ENCODE peak calls at places on chromosome 5, in four cellular contexts. One of them, this sample, is unnamed.
A peak's percentile ranks its signal among the peaks of the same experiment; 100 is the strongest.

GRCh38 chr5:36276864-36277263 is 24.8 kb downstream of the RANBP3L start:
- DNase-seq in HTR-8/SVneo: no peak
- DNase-seq in adipocyte: peak; percentile 22
- DNase-seq in stimulated activated CD8-positive, alpha-beta memory T cell treated with anti-CD3 and anti-CD28 coated beads, Interleukin-2, amount 100 ng/mL, for 1 hour: no peak
- DNase-seq in this sample: no peak

GRCh38 chr5:33049845-33050244 is 338.7 kb downstream of the NPR3 start:
- DNase-seq in HTR-8/SVneo: peak; percentile 89
- DNase-seq in adipocyte: peak; percentile 75
- DNase-seq in stimulated activated CD8-positive, alpha-beta memory T cell treated with anti-CD3 and anti-CD28 coated beads, Interleukin-2, amount 100 ng/mL, for 1 hour: no peak
- DNase-seq in this sample: no peak

GRCh38 chr5:155732587-155733376 is 594.2 kb upstream of the SGCD start:
- DNase-seq in HTR-8/SVneo: no peak
- DNase-seq in adipocyte: no peak
- DNase-seq in stimulated activated CD8-positive, alpha-beta memory T cell treated with anti-CD3 and anti-CD28 coated beads, Interleukin-2, amount 100 ng/mL, for 1 hour: no peak
- DNase-seq in this sample: no peak

GRCh38 chr5:159928122-159928960 is 12.1 kb downstream of the ADRA1B start:
- DNase-seq in stimulated activated CD8-positive, alpha-beta memory T cell treated with anti-CD3 and anti-CD28 coated beads, Interleukin-2, amount 100 ng/mL, for 1 hour: no peak
- DNase-seq in HTR-8/SVneo: peak; percentile 61
- DNase-seq in adipocyte: peak; percentile 71
- DNase-seq in this sample: no peak

GRCh38 chr5:163727028-163727427 is 221.6 kb downstream of the MAT2B start:
- DNase-seq in HTR-8/SVneo: no peak
- DNase-seq in adipocyte: no peak
- DNase-seq in stimulated activated CD8-positive, alpha-beta memory T cell treated with anti-CD3 and anti-CD28 coated beads, Interleukin-2, amount 100 ng/mL, for 1 hour: no peak
- DNase-seq in this sample: no peak

GRCh38 chr5:76403713-76403962 is 553 bp downstream of the IQGAP2 start:
- DNase-seq in HTR-8/SVneo: peak; percentile 14
- DNase-seq in adipocyte: no peak
- DNase-seq in stimulated activated CD8-positive, alpha-beta memory T cell treated with anti-CD3 and anti-CD28 coated beads, Interleukin-2, amount 100 ng/mL, for 1 hour: no peak
- DNase-seq in this sample: no peak

GRCh38 chr5:170132642-170133448 is 27.1 kb downstream of the FOXI1 start:
- DNase-seq in HTR-8/SVneo: peak; percentile 68
- DNase-seq in adipocyte: peak; percentile 93
- DNase-seq in stimulated activated CD8-positive, alpha-beta memory T cell treated with anti-CD3 and anti-CD28 coated beads, Interleukin-2, amount 100 ng/mL, for 1 hour: no peak
- DNase-seq in this sample: no peak

GRCh38 chr5:34941936-34942335 is 12.6 kb downstream of the DNAJC21 start:
- DNase-seq in adipocyte: no peak
- DNase-seq in stimulated activated CD8-positive, alpha-beta memory T cell treated with anti-CD3 and anti-CD28 coated beads, Interleukin-2, amount 100 ng/mL, for 1 hour: no peak
- DNase-seq in HTR-8/SVneo: no peak
- DNase-seq in this sample: no peak

GRCh38 chr5:109830955-109831502 is 141.3 kb downstream of the MAN2A1 start:
- DNase-seq in HTR-8/SVneo: no peak
- DNase-seq in stimulated activated CD8-positive, alpha-beta memory T cell treated with anti-CD3 and anti-CD28 coated beads, Interleukin-2, amount 100 ng/mL, for 1 hour: no peak
- DNase-seq in adipocyte: no peak
- DNase-seq in this sample: no peak

GRCh38 chr5:59542841-59543825 is 350.4 kb downstream of the PDE4D start:
- DNase-seq in HTR-8/SVneo: no peak
- DNase-seq in adipocyte: no peak
- DNase-seq in stimulated activated CD8-positive, alpha-beta memory T cell treated with anti-CD3 and anti-CD28 coated beads, Interleukin-2, amount 100 ng/mL, for 1 hour: no peak
- DNase-seq in this sample: peak; percentile 34

GRCh38 chr5:77302247-77302646 is 91.8 kb downstream of the PDE8B start:
- DNase-seq in stimulated activated CD8-positive, alpha-beta memory T cell treated with anti-CD3 and anti-CD28 coated beads, Interleukin-2, amount 100 ng/mL, for 1 hour: no peak
- DNase-seq in adipocyte: no peak
- DNase-seq in HTR-8/SVneo: no peak
- DNase-seq in this sample: no peak

GRCh38 chr5:102611312-102611711 is 112.5 kb upstream of the SLCO6A1 start:
- DNase-seq in HTR-8/SVneo: no peak
- DNase-seq in adipocyte: no peak
- DNase-seq in stimulated activated CD8-positive, alpha-beta memory T cell treated with anti-CD3 and anti-CD28 coated beads, Interleukin-2, amount 100 ng/mL, for 1 hour: no peak
- DNase-seq in this sample: no peak

GRCh38 chr5:171543486-171543885 is 124.0 kb downstream of the FGF18 start:
- DNase-seq in stimulated activated CD8-positive, alpha-beta memory T cell treated with anti-CD3 and anti-CD28 coated beads, Interleukin-2, amount 100 ng/mL, for 1 hour: no peak
- DNase-seq in adipocyte: no peak
- DNase-seq in HTR-8/SVneo: no peak
- DNase-seq in this sample: no peak

GRCh38 chr5:110623875-110624274 is 102.6 kb downstream of the TMEM232 start:
- DNase-seq in adipocyte: peak; percentile 74
- DNase-seq in HTR-8/SVneo: no peak
- DNase-seq in stimulated activated CD8-positive, alpha-beta memory T cell treated with anti-CD3 and anti-CD28 coated beads, Interleukin-2, amount 100 ng/mL, for 1 hour: no peak
- DNase-seq in this sample: no peak

GRCh38 chr5:97043511-97043910 is 98.9 kb downstream of the LIX1 start:
- DNase-seq in adipocyte: no peak
- DNase-seq in stimulated activated CD8-positive, alpha-beta memory T cell treated with anti-CD3 and anti-CD28 coated beads, Interleukin-2, amount 100 ng/mL, for 1 hour: no peak
- DNase-seq in HTR-8/SVneo: no peak
- DNase-seq in this sample: no peak

GRCh38 chr5:74422671-74423070 is 217.9 kb downstream of the ENC1 start:
- DNase-seq in stimulated activated CD8-positive, alpha-beta memory T cell treated with anti-CD3 and anti-CD28 coated beads, Interleukin-2, amount 100 ng/mL, for 1 hour: no peak
- DNase-seq in adipocyte: no peak
- DNase-seq in HTR-8/SVneo: no peak
- DNase-seq in this sample: no peak

GRCh38 chr5:33310471-33310870 is 130.3 kb upstream of the TARS1 start:
- DNase-seq in adipocyte: peak; percentile 87
- DNase-seq in HTR-8/SVneo: peak; percentile 33
- DNase-seq in stimulated activated CD8-positive, alpha-beta memory T cell treated with anti-CD3 and anti-CD28 coated beads, Interleukin-2, amount 100 ng/mL, for 1 hour: no peak
- DNase-seq in this sample: no peak

GRCh38 chr5:172525633-172526360 is 71.5 kb upstream of the SH3PXD2B start:
- DNase-seq in stimulated activated CD8-positive, alpha-beta memory T cell treated with anti-CD3 and anti-CD28 coated beads, Interleukin-2, amount 100 ng/mL, for 1 hour: no peak
- DNase-seq in adipocyte: no peak
- DNase-seq in HTR-8/SVneo: no peak
- DNase-seq in this sample: no peak

GRCh38 chr5:131538177-131538593 is 96.8 kb downstream of the RAPGEF6 start:
- DNase-seq in HTR-8/SVneo: no peak
- DNase-seq in adipocyte: peak; percentile 70
- DNase-seq in stimulated activated CD8-positive, alpha-beta memory T cell treated with anti-CD3 and anti-CD28 coated beads, Interleukin-2, amount 100 ng/mL, for 1 hour: no peak
- DNase-seq in this sample: no peak

GRCh38 chr5:157999696-158000095 is 140.8 kb upstream of the CLINT1 start:
- DNase-seq in stimulated activated CD8-positive, alpha-beta memory T cell treated with anti-CD3 and anti-CD28 coated beads, Interleukin-2, amount 100 ng/mL, for 1 hour: no peak
- DNase-seq in HTR-8/SVneo: no peak
- DNase-seq in adipocyte: no peak
- DNase-seq in this sample: no peak

GRCh38 chr5:1465966-1466471 is 20.8 kb upstream of the SLC6A3 start:
- DNase-seq in stimulated activated CD8-positive, alpha-beta memory T cell treated with anti-CD3 and anti-CD28 coated beads, Interleukin-2, amount 100 ng/mL, for 1 hour: no peak
- DNase-seq in HTR-8/SVneo: no peak
- DNase-seq in adipocyte: no peak
- DNase-seq in this sample: no peak

GRCh38 chr5:141778211-141778610 is 96.2 kb upstream of the ARAP3 start:
- DNase-seq in HTR-8/SVneo: peak; percentile 62
- DNase-seq in adipocyte: peak; percentile 47
- DNase-seq in stimulated activated CD8-positive, alpha-beta memory T cell treated with anti-CD3 and anti-CD28 coated beads, Interleukin-2, amount 100 ng/mL, for 1 hour: no peak
- DNase-seq in this sample: no peak

GRCh38 chr5:116379306-116379705 is 195.3 kb downstream of the SEMA6A start:
- DNase-seq in stimulated activated CD8-positive, alpha-beta memory T cell treated with anti-CD3 and anti-CD28 coated beads, Interleukin-2, amount 100 ng/mL, for 1 hour: no peak
- DNase-seq in adipocyte: no peak
- DNase-seq in HTR-8/SVneo: no peak
- DNase-seq in this sample: no peak

GRCh38 chr5:170143710-170144109 is 38.0 kb downstream of the FOXI1 start:
- DNase-seq in stimulated activated CD8-positive, alpha-beta memory T cell treated with anti-CD3 and anti-CD28 coated beads, Interleukin-2, amount 100 ng/mL, for 1 hour: no peak
- DNase-seq in HTR-8/SVneo: no peak
- DNase-seq in adipocyte: no peak
- DNase-seq in this sample: no peak

GRCh38 chr5:139667730-139668063 is 19.5 kb downstream of the CXXC5 start:
- DNase-seq in stimulated activated CD8-positive, alpha-beta memory T cell treated with anti-CD3 and anti-CD28 coated beads, Interleukin-2, amount 100 ng/mL, for 1 hour: no peak
- DNase-seq in HTR-8/SVneo: no peak
- DNase-seq in adipocyte: no peak
- DNase-seq in this sample: no peak

This sample was measured in SHP77 treated with DMSO at 0.1 percent for 48 hours.